ENCODE peak calls at places on chromosomes 1 and 21, in ten cellular contexts. One of them, this sample, is unnamed.

GRCh38 chr1:17196496-17197180 is 8.3 kb upstream of the PADI1 start:
- DNase-seq in GM23338: no peak
- DNase-seq in fibroblast of pulmonary artery: no peak
- DNase-seq in GM20000: no peak
- DNase-seq in kidney epithelial cell: no peak
- DNase-seq in heart right ventricle: no peak
- DNase-seq in OCI-LY7: no peak
- DNase-seq in cardiac fibroblast: no peak
- DNase-seq in bronchial epithelial cell: no peak
- DNase-seq in endodermal cell: peak
- DNase-seq in this sample: no peak

GRCh38 chr1:37797750-37798345 is 4.2 kb downstream of the MANEAL start:
- DNase-seq in GM23338: no peak
- DNase-seq in fibroblast of pulmonary artery: peak
- DNase-seq in GM20000: no peak
- DNase-seq in kidney epithelial cell: no peak
- DNase-seq in heart right ventricle: no peak
- DNase-seq in OCI-LY7: no peak
- DNase-seq in cardiac fibroblast: peak
- DNase-seq in bronchial epithelial cell: no peak
- DNase-seq in endodermal cell: no peak
- DNase-seq in this sample: no peak

GRCh38 chr1:35047188-35047858 is 15.6 kb upstream of the ZMYM6 start:
- DNase-seq in GM23338: no peak
- DNase-seq in fibroblast of pulmonary artery: peak
- DNase-seq in GM20000: no peak
- DNase-seq in kidney epithelial cell: peak
- DNase-seq in heart right ventricle: no peak
- DNase-seq in OCI-LY7: no peak
- DNase-seq in cardiac fibroblast: peak
- DNase-seq in bronchial epithelial cell: peak
- DNase-seq in endodermal cell: no peak
- DNase-seq in this sample: no peak

GRCh38 chr1:100461222-100461621 is 76.7 kb upstream of the GPR88 start:
- DNase-seq in GM23338: peak
- DNase-seq in fibroblast of pulmonary artery: no peak
- DNase-seq in GM20000: no peak
- DNase-seq in kidney epithelial cell: no peak
- DNase-seq in heart right ventricle: no peak
- DNase-seq in OCI-LY7: no peak
- DNase-seq in cardiac fibroblast: no peak
- DNase-seq in bronchial epithelial cell: no peak
- DNase-seq in endodermal cell: peak
- DNase-seq in this sample: no peak

GRCh38 chr21:15729674-15730483 is at the start of gene USP25:
- DNase-seq in GM23338: peak
- DNase-seq in fibroblast of pulmonary artery: peak
- DNase-seq in GM20000: peak
- DNase-seq in kidney epithelial cell: no peak
- DNase-seq in heart right ventricle: peak
- DNase-seq in OCI-LY7: peak
- DNase-seq in cardiac fibroblast: peak
- DNase-seq in bronchial epithelial cell: peak
- DNase-seq in endodermal cell: peak
- DNase-seq in this sample: peak

GRCh38 chr1:43768168-43768567 is 60.8 kb downstream of the ST3GAL3 start:
- DNase-seq in GM23338: no peak
- DNase-seq in fibroblast of pulmonary artery: no peak
- DNase-seq in GM20000: no peak
- DNase-seq in kidney epithelial cell: no peak
- DNase-seq in heart right ventricle: no peak
- DNase-seq in OCI-LY7: no peak
- DNase-seq in cardiac fibroblast: no peak
- DNase-seq in bronchial epithelial cell: no peak
- DNase-seq in endodermal cell: no peak
- DNase-seq in this sample: no peak

GRCh38 chr1:41423511-41424191 is 60.8 kb downstream of the EDN2 start:
- DNase-seq in GM23338: peak
- DNase-seq in fibroblast of pulmonary artery: no peak
- DNase-seq in GM20000: peak
- DNase-seq in kidney epithelial cell: no peak
- DNase-seq in heart right ventricle: peak
- DNase-seq in OCI-LY7: no peak
- DNase-seq in cardiac fibroblast: no peak
- DNase-seq in bronchial epithelial cell: no peak
- DNase-seq in endodermal cell: peak
- DNase-seq in this sample: no peak

GRCh38 chr1:10677508-10678364 is 118.7 kb downstream of the CASZ1 start:
- DNase-seq in GM23338: peak
- DNase-seq in fibroblast of pulmonary artery: no peak
- DNase-seq in GM20000: no peak
- DNase-seq in kidney epithelial cell: no peak
- DNase-seq in heart right ventricle: no peak
- DNase-seq in OCI-LY7: no peak
- DNase-seq in cardiac fibroblast: no peak
- DNase-seq in bronchial epithelial cell: no peak
- DNase-seq in endodermal cell: peak
- DNase-seq in this sample: no peak

GRCh38 chr1:23795676-23796465 is 4.7 kb downstream of the GALE start:
- DNase-seq in GM23338: no peak
- DNase-seq in fibroblast of pulmonary artery: no peak
- DNase-seq in GM20000: no peak
- DNase-seq in kidney epithelial cell: no peak
- DNase-seq in heart right ventricle: no peak
- DNase-seq in OCI-LY7: no peak
- DNase-seq in cardiac fibroblast: no peak
- DNase-seq in bronchial epithelial cell: no peak
- DNase-seq in endodermal cell: no peak
- DNase-seq in this sample: no peak

GRCh38 chr1:225341642-225342041 is 86.2 kb downstream of the LBR start:
- DNase-seq in GM23338: no peak
- DNase-seq in fibroblast of pulmonary artery: no peak
- DNase-seq in GM20000: no peak
- DNase-seq in kidney epithelial cell: no peak
- DNase-seq in heart right ventricle: no peak
- DNase-seq in OCI-LY7: no peak
- DNase-seq in cardiac fibroblast: no peak
- DNase-seq in bronchial epithelial cell: no peak
- DNase-seq in endodermal cell: no peak
- DNase-seq in this sample: no peak

GRCh38 chr1:175555266-175555665 is 188.1 kb downstream of the TNR start:
- DNase-seq in GM23338: no peak
- DNase-seq in fibroblast of pulmonary artery: peak
- DNase-seq in GM20000: no peak
- DNase-seq in kidney epithelial cell: no peak
- DNase-seq in heart right ventricle: no peak
- DNase-seq in OCI-LY7: no peak
- DNase-seq in cardiac fibroblast: peak
- DNase-seq in bronchial epithelial cell: peak
- DNase-seq in endodermal cell: peak
- DNase-seq in this sample: no peak

GRCh38 chr1:67980028-67980427 is 70.4 kb downstream of the DIRAS3 start:
- DNase-seq in GM23338: no peak
- DNase-seq in fibroblast of pulmonary artery: peak
- DNase-seq in GM20000: no peak
- DNase-seq in kidney epithelial cell: no peak
- DNase-seq in heart right ventricle: no peak
- DNase-seq in OCI-LY7: no peak
- DNase-seq in cardiac fibroblast: peak
- DNase-seq in bronchial epithelial cell: no peak
- DNase-seq in endodermal cell: no peak
- DNase-seq in this sample: no peak

GRCh38 chr1:116671835-116672234 is 4.3 kb upstream of the IGSF3 start:
- DNase-seq in GM23338: no peak
- DNase-seq in fibroblast of pulmonary artery: no peak
- DNase-seq in GM20000: no peak
- DNase-seq in kidney epithelial cell: no peak
- DNase-seq in heart right ventricle: no peak
- DNase-seq in OCI-LY7: no peak
- DNase-seq in cardiac fibroblast: no peak
- DNase-seq in bronchial epithelial cell: no peak
- DNase-seq in endodermal cell: no peak
- DNase-seq in this sample: no peak

GRCh38 chr1:228502522-228502921 is 15.3 kb downstream of the RNF187 start:
- DNase-seq in GM23338: no peak
- DNase-seq in fibroblast of pulmonary artery: no peak
- DNase-seq in GM20000: no peak
- DNase-seq in kidney epithelial cell: no peak
- DNase-seq in heart right ventricle: no peak
- DNase-seq in OCI-LY7: no peak
- DNase-seq in cardiac fibroblast: no peak
- DNase-seq in bronchial epithelial cell: no peak
- DNase-seq in endodermal cell: no peak
- DNase-seq in this sample: no peak

DNA sequence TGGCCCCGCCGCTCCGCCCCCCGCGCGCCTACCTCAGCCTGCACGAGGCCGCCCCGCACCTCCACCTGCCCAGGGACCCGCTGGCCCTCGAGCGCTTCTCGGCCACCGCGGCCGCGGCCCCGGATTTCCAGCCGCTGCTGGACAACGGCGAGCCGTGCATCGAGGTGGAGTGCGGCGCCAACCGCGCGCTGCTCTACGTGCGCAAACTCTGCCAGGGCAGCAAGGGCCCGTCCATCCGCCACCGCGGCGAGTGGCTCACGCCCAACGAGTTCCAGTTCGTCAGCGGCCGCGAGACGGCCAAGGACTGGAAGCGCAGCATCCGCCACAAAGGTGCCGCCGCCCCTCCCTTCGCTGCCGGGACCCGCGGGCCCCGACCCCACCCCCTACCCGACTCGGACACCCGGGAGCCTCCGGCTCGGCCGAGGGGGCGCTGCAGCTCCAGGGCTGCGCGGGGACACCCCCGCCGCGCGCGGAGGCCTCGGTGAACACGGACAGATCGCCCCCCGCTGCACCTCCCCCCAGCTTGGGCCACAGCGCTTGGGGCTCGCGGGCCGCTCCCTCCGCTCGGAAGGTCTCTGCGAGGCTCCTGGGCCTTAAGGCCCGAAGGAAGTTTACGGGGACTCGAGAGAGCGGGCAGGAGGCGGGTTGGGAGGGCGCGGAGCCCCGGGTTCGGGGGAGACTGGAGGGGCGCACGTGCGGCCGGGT is 1.0 kb downstream of the SAMD11 start:
- DNase-seq in GM23338: peak
- DNase-seq in fibroblast of pulmonary artery: peak
- DNase-seq in GM20000: no peak
- DNase-seq in kidney epithelial cell: no peak
- DNase-seq in heart right ventricle: peak
- DNase-seq in OCI-LY7: no peak
- DNase-seq in cardiac fibroblast: no peak
- DNase-seq in bronchial epithelial cell: no peak
- DNase-seq in endodermal cell: peak
- DNase-seq in this sample: no peak
- TF ChIP-seq CTCF in GM23338: no peak
- TF ChIP-seq CTCF in fibroblast of pulmonary artery: no peak
- TF ChIP-seq CTCF in GM20000: no peak
- TF ChIP-seq CTCF in kidney epithelial cell: no peak
- TF ChIP-seq CTCF in heart right ventricle: peak
- TF ChIP-seq CTCF in OCI-LY7: no peak
- TF ChIP-seq CTCF in cardiac fibroblast: no peak
- TF ChIP-seq CTCF in bronchial epithelial cell: no peak
- TF ChIP-seq CTCF in endodermal cell: peak
- TF ChIP-seq CTCF in this sample: no peak

GRCh38 chr1:30977511-30977910 is 69.0 kb upstream of the SDC3 start:
- DNase-seq in GM23338: no peak
- DNase-seq in fibroblast of pulmonary artery: no peak
- DNase-seq in GM20000: no peak
- DNase-seq in kidney epithelial cell: no peak
- DNase-seq in heart right ventricle: no peak
- DNase-seq in OCI-LY7: no peak
- DNase-seq in cardiac fibroblast: no peak
- DNase-seq in bronchial epithelial cell: no peak
- DNase-seq in endodermal cell: no peak
- DNase-seq in this sample: no peak
- TF ChIP-seq CTCF in GM23338: no peak
- TF ChIP-seq CTCF in fibroblast of pulmonary artery: no peak
- TF ChIP-seq CTCF in GM20000: no peak
- TF ChIP-seq CTCF in kidney epithelial cell: no peak
- TF ChIP-seq CTCF in heart right ventricle: no peak
- TF ChIP-seq CTCF in OCI-LY7: no peak
- TF ChIP-seq CTCF in cardiac fibroblast: no peak
- TF ChIP-seq CTCF in bronchial epithelial cell: no peak
- TF ChIP-seq CTCF in endodermal cell: no peak
- TF ChIP-seq CTCF in this sample: no peak

GRCh38 chr1:232635778-232636356 is 5.9 kb upstream of the SIPA1L2 start:
- DNase-seq in GM23338: peak
- DNase-seq in fibroblast of pulmonary artery: peak
- DNase-seq in GM20000: peak
- DNase-seq in kidney epithelial cell: no peak
- DNase-seq in heart right ventricle: no peak
- DNase-seq in OCI-LY7: peak
- DNase-seq in cardiac fibroblast: peak
- DNase-seq in bronchial epithelial cell: peak
- DNase-seq in endodermal cell: no peak
- DNase-seq in this sample: peak
- TF ChIP-seq CTCF in GM23338: peak
- TF ChIP-seq CTCF in fibroblast of pulmonary artery: peak
- TF ChIP-seq CTCF in GM20000: peak
- TF ChIP-seq CTCF in kidney epithelial cell: peak
- TF ChIP-seq CTCF in heart right ventricle: peak
- TF ChIP-seq CTCF in OCI-LY7: peak
- TF ChIP-seq CTCF in cardiac fibroblast: peak
- TF ChIP-seq CTCF in bronchial epithelial cell: peak
- TF ChIP-seq CTCF in endodermal cell: peak
- TF ChIP-seq CTCF in this sample: peak

DNA sequence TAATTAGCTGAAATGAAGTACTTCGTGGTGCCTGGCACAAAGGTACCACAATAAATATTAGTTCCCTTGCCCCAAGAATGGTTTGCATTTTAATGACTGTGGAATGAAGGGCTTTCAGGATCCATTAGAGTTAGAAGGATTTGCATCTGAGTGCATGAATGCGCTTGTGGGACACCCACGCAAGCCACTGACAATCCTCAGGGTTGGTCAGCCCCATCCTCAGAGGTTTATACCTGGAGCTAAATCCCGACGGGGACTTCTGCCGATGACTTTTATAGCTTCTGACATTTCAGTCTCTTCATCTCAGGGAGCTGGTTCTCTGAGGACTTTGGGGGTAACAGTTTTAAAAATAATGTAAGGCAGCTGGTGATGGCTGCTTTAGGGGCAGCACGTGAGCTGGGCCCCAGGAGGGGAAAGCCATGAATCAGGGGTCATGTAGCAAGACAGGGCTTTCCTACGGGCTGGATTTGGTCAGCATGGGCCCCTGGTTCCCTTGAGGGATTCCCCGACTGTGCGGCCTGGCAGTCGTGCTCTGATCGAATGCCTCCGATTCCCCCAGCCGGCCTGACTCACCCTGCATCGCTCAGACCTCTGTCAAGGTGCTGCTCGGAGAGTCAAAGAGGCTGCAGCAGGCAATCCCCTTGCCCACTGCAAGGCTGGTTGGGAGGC is 20.8 kb upstream of the IL10 start:
- DNase-seq in GM23338: no peak
- DNase-seq in fibroblast of pulmonary artery: no peak
- DNase-seq in GM20000: peak
- DNase-seq in kidney epithelial cell: no peak
- DNase-seq in heart right ventricle: no peak
- DNase-seq in OCI-LY7: no peak
- DNase-seq in cardiac fibroblast: no peak
- DNase-seq in bronchial epithelial cell: no peak
- DNase-seq in endodermal cell: no peak
- DNase-seq in this sample: peak
- TF ChIP-seq CTCF in GM23338: no peak
- TF ChIP-seq CTCF in fibroblast of pulmonary artery: no peak
- TF ChIP-seq CTCF in GM20000: no peak
- TF ChIP-seq CTCF in kidney epithelial cell: no peak
- TF ChIP-seq CTCF in heart right ventricle: no peak
- TF ChIP-seq CTCF in OCI-LY7: no peak
- TF ChIP-seq CTCF in cardiac fibroblast: no peak
- TF ChIP-seq CTCF in bronchial epithelial cell: no peak
- TF ChIP-seq CTCF in endodermal cell: no peak
- TF ChIP-seq CTCF in this sample: no peak

GRCh38 chr1:160167580-160167979 is 16.2 kb downstream of the ATP1A4 start:
- DNase-seq in GM23338: peak
- DNase-seq in fibroblast of pulmonary artery: no peak
- DNase-seq in GM20000: no peak
- DNase-seq in kidney epithelial cell: no peak
- DNase-seq in heart right ventricle: no peak
- DNase-seq in OCI-LY7: no peak
- DNase-seq in cardiac fibroblast: no peak
- DNase-seq in bronchial epithelial cell: no peak
- DNase-seq in endodermal cell: no peak
- DNase-seq in this sample: no peak
- TF ChIP-seq CTCF in GM23338: peak
- TF ChIP-seq CTCF in fibroblast of pulmonary artery: no peak
- TF ChIP-seq CTCF in GM20000: no peak
- TF ChIP-seq CTCF in kidney epithelial cell: no peak
- TF ChIP-seq CTCF in heart right ventricle: no peak
- TF ChIP-seq CTCF in OCI-LY7: peak
- TF ChIP-seq CTCF in cardiac fibroblast: no peak
- TF ChIP-seq CTCF in bronchial epithelial cell: peak
- TF ChIP-seq CTCF in endodermal cell: peak
- TF ChIP-seq CTCF in this sample: no peak

This sample was measured in GM13976.